ENCODE peak calls at places on chromosomes 2 and 18, in four cellular contexts. One of them, this sample, is unnamed.

GRCh38 chr2:174350018-174350417 is 15.3 kb downstream of the SP9 start:
- DNase-seq in A549: peak; percentile 35
- DNase-seq in GM19239: no peak
- DNase-seq in M059J: peak; percentile 25
- DNase-seq in this sample: no peak

GRCh38 chr18:2547477-2548087 is 23.7 kb downstream of the METTL4 start:
- DNase-seq in GM19239: no peak
- DNase-seq in M059J: peak; percentile 51
- DNase-seq in A549: peak; percentile 47
- DNase-seq in this sample: peak; percentile 7

GRCh38 chr18:9925369-9925768 is 11.6 kb downstream of the VAPA start:
- DNase-seq in M059J: no peak
- DNase-seq in GM19239: no peak
- DNase-seq in A549: no peak
- DNase-seq in this sample: no peak

GRCh38 chr18:41751161-41751560 is 203.9 kb upstream of the PIK3C3 start:
- DNase-seq in M059J: peak; percentile 49
- DNase-seq in A549: no peak
- DNase-seq in GM19239: no peak
- DNase-seq in this sample: no peak

GRCh38 chr2:189982777-189983394 is 79.6 kb downstream of the MSTN start:
- DNase-seq in M059J: no peak
- DNase-seq in GM19239: no peak
- DNase-seq in A549: peak; percentile 32
- DNase-seq in this sample: peak; percentile 2

GRCh38 chr2:134537702-134538101 is 181.1 kb downstream of the TMEM163 start:
- DNase-seq in A549: no peak
- DNase-seq in M059J: no peak
- DNase-seq in GM19239: no peak
- DNase-seq in this sample: no peak

GRCh38 chr18:74936343-74936742 is 272.6 kb downstream of the PTGR3 start:
- DNase-seq in M059J: no peak
- DNase-seq in GM19239: no peak
- DNase-seq in A549: no peak
- DNase-seq in this sample: no peak

GRCh38 chr2:77284353-77284752 is 237.8 kb downstream of the LRRTM4 start:
- DNase-seq in A549: no peak
- DNase-seq in GM19239: no peak
- DNase-seq in M059J: no peak
- DNase-seq in this sample: no peak

GRCh38 chr2:44974064-44974715 is 32.7 kb downstream of the SIX3 start:
- DNase-seq in M059J: peak; percentile 68
- DNase-seq in A549: peak; percentile 77
- DNase-seq in GM19239: no peak
- DNase-seq in this sample: peak; percentile 65

GRCh38 chr2:150653351-150653750 is 165.9 kb upstream of the RND3 start:
- DNase-seq in M059J: no peak
- DNase-seq in A549: no peak
- DNase-seq in GM19239: no peak
- DNase-seq in this sample: no peak

GRCh38 chr2:26222976-26223375 is 21.5 kb downstream of the HADHA start:
- DNase-seq in A549: no peak
- DNase-seq in GM19239: no peak
- DNase-seq in M059J: no peak
- DNase-seq in this sample: no peak

GRCh38 chr2:192000196-192000990 is 153.5 kb upstream of the CAVIN2 start:
- DNase-seq in A549: no peak
- DNase-seq in M059J: no peak
- DNase-seq in GM19239: no peak
- DNase-seq in this sample: no peak

GRCh38 chr18:54296017-54296416 is 26.7 kb downstream of the POLI start:
- DNase-seq in GM19239: no peak
- DNase-seq in M059J: peak; percentile 29
- DNase-seq in A549: no peak
- DNase-seq in this sample: no peak

GRCh38 chr2:70461414-70461813 is 92.2 kb downstream of the TGFA start:
- DNase-seq in GM19239: no peak
- DNase-seq in A549: no peak
- DNase-seq in M059J: peak; percentile 15
- DNase-seq in this sample: no peak

GRCh38 chr2:205877501-205877900 is 195.2 kb downstream of the NRP2 start:
- DNase-seq in A549: no peak
- DNase-seq in M059J: no peak
- DNase-seq in GM19239: no peak
- DNase-seq in this sample: no peak

GRCh38 chr2:134897932-134898331 is 20.7 kb upstream of the CCNT2 start:
- DNase-seq in M059J: no peak
- DNase-seq in A549: no peak
- DNase-seq in GM19239: no peak
- DNase-seq in this sample: no peak

GRCh38 chr2:8754056-8754790 is 72.4 kb downstream of the ID2 start:
- DNase-seq in A549: no peak
- DNase-seq in M059J: no peak
- DNase-seq in GM19239: no peak
- DNase-seq in this sample: no peak

GRCh38 chr2:230868151-230868946 is 3.6 kb downstream of the ITM2C start:
- DNase-seq in A549: no peak
- DNase-seq in M059J: no peak
- DNase-seq in GM19239: no peak
- DNase-seq in this sample: peak; percentile 31

GRCh38 chr18:63887424-63887823 is at the start of gene SERPINB2:
- DNase-seq in GM19239: no peak
- DNase-seq in M059J: peak; percentile 70
- DNase-seq in A549: no peak
- DNase-seq in this sample: peak; percentile 46

GRCh38 chr2:26480751-26481380 is 2.9 kb upstream of the OTOF start:
- DNase-seq in M059J: no peak
- DNase-seq in GM19239: no peak
- DNase-seq in A549: no peak
- DNase-seq in this sample: no peak

This sample was measured in Daoy.